ENCODE peak calls at places on chromosomes 1 and 21, in four cellular contexts. K is PC-3; L is activated CD4-positive, alpha-beta T cell treated with anti-CD3 and anti-CD28 coated beads, Interleukin-2, amount 50 U/mL, for 1 hour; W is left kidney. X is an unnamed sample.

GRCh38 chr21:19224090-19224489 is 820.5 kb upstream of the TMPRSS15 start:
- DNase-seq in K (no peak), L (no peak), W (no peak), X (no peak)

GRCh38 chr1:159970932-159971342 is 16.9 kb upstream of the SLAMF9 start:
- DNase-seq in K (no peak), L (no peak), W (peak; percentile 41), X (no peak)

GRCh38 chr1:30981172-30981571 is 72.6 kb upstream of the SDC3 start:
- DNase-seq in K (no peak), L (no peak), W (no peak), X (no peak)

GRCh38 chr1:197356723-197357533 is 88.9 kb downstream of the CRB1 start:
- DNase-seq in K (peak; percentile 62), L (no peak), W (peak; percentile 75), X (peak; percentile 70)

GRCh38 chr1:25247829-25248754 is 838 bp upstream of the RSRP1 start:
- DNase-seq in K (no peak), L (no peak), W (no peak), X (no peak)

GRCh38 chr1:236854602-236854978 is 59.5 kb downstream of the MTR start:
- DNase-seq in K (peak; percentile 68), L (no peak), W (no peak), X (peak; percentile 87)

GRCh38 chr1:27044613-27045091 is 32.0 kb upstream of the TENT5B start:
- DNase-seq in K (peak; percentile 95), L (peak; percentile 94), W (peak; percentile 92), X (peak; percentile 85)

GRCh38 chr1:7921766-7922165 is 18.9 kb downstream of the TNFRSF9 start:
- DNase-seq in K (no peak), L (no peak), W (no peak), X (peak; percentile 10)

X was measured in ELR.